ENCODE peak calls at places on chromosomes 5 and 9, in four cellular contexts. M is MM.1S; W is lower lobe of right lung; J is naive thymus-derived CD4-positive, alpha-beta T cell. X is an unnamed sample. For H3K4me1 and H3K27me3, the result is how much of the 10 kb centered on the place peaks cover.

GRCh38 chr5:137022725-137023124 is 476.4 kb downstream of the SPOCK1 start:
- DNase-seq in M (no peak), W (no peak), J (no peak), X (no peak)

GRCh38 chr9:88530051-88530450 is 4.9 kb upstream of the NXNL2 start:
- DNase-seq in M (no peak), W (no peak), J (no peak), X (peak)

GRCh38 chr5:150114773-150115408 is 28.5 kb upstream of the CSF1R start:
- DNase-seq in M (no peak), W (no peak), J (no peak), X (peak)

GRCh38 chr5:142453801-142454381 is 129.1 kb upstream of the SPRY4 start:
- DNase-seq in M (no peak), W (no peak), J (no peak), X (no peak)

GRCh38 chr5:129459485-129460120 is 495 bp upstream of the ADAMTS19 start:
- DNase-seq in M (no peak), W (no peak), J (no peak), X (peak)

GRCh38 chr9:3916984-3917383 is 382.9 kb downstream of the GLIS3 start:
- DNase-seq in M (no peak), W (no peak), J (no peak), X (no peak)

GRCh38 chr9:126626117-126627022 is 12.6 kb downstream of the LMX1B start:
- DNase-seq in M (no peak), W (no peak), J (no peak), X (no peak)

GRCh38 chr9:91659529-91660294 is 236.1 kb upstream of the NFIL3 start:
- DNase-seq in M (no peak), W (no peak), J (no peak), X (peak)

GRCh38 chr5:160366230-160366629 is 4.2 kb downstream of the C1QTNF2 start:
- DNase-seq in M (no peak), W (no peak), J (no peak), X (no peak)

GRCh38 chr9:72473474-72474241 is 47.8 kb upstream of the TMC1 start:
- DNase-seq in M (peak), W (no peak), J (no peak), X (no peak)

GRCh38 chr5:14718778-14719177 is 54.3 kb downstream of the OTULIN start:
- DNase-seq in M (no peak), W (no peak), J (no peak), X (no peak)

GRCh38 chr9:2198956-2199635 is 183.9 kb downstream of the SMARCA2 start:
- DNase-seq in M (no peak), W (no peak), J (no peak), X (no peak)

GRCh38 chr5:5398046-5398445 is 24.4 kb upstream of the ICE1 start:
- DNase-seq in M (no peak), W (no peak), J (no peak), X (no peak)

GRCh38 chr9:3909966-3910650 is 384.3 kb upstream of the RFX3 start:
- DNase-seq in M (no peak), W (no peak), J (no peak), X (no peak)

GRCh38 chr9:94860678-94861588 is 134.4 kb downstream of the AOPEP start:
- DNase-seq in M (peak), W (no peak), J (peak), X (no peak)

GRCh38 chr5:112492291-112492690 is 73.2 kb upstream of the EPB41L4A start:
- DNase-seq in M (peak), W (peak), J (no peak), X (no peak)

GRCh38 chr9:91451431-91452270 is 28.0 kb upstream of the NFIL3 start:
- DNase-seq in M (no peak), W (no peak), J (no peak), X (no peak)

GRCh38 chr9:18849910-18850677 is 182.9 kb downstream of the SAXO1 start:
- DNase-seq in M (no peak), W (no peak), J (no peak), X (no peak)

GRCh38 chr5:115575167-115576070 is 26.9 kb downstream of the TICAM2 start:
- DNase-seq in M (no peak), W (no peak), J (no peak), X (no peak)

GRCh38 chr9:82231411-82231810 is 242.8 kb downstream of the SPATA31D1 start:
- DNase-seq in M (no peak), W (no peak), J (no peak), X (no peak)

GRCh38 chr5:102711525-102712240 is 43.4 kb upstream of the PAM start:
- DNase-seq in M (no peak), W (no peak), J (no peak), X (no peak)

GRCh38 chr9:113623851-113624485 is 160.4 kb downstream of the RGS3 start:
- DNase-seq in M (no peak), W (no peak), J (no peak), X (no peak)
- H3K4me1 ChIP-seq in M (under half), W (under half), J (under half), X (under half)

DNA sequence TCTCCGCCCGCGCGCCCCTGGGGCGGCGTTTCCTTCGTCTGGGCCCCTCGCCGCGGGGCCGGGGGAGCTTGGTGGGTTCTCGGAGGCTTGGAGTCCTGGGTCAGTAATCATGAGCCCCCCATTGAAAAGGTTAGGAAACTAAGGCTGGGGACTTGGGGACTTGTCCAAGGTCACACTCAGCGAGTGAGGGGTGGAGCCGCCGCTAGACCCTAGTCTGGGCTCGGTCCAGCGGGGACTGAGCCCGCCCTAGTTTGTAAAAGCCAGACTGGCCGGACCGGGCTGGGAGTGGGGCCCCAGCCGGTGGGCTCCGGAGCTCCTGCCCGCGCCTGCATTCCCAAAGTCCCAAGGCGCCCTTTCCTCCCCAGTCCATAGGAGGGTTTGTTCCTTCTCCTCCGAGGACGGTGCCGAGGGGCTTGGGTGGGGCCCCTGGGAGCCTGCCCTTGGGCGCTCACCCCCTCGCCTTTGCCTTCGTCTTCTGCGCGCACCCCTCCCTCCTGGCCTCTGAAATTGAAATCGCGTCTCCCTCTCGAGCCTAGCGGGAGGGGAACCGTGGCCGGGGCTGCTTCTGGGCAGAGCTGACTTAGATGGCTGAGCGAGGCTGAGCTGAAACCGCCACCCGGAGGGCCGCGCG is 995 bp downstream of the OLFM1 start:
- DNase-seq in M (no peak), W (no peak), J (no peak), X (no peak)
- H3K27me3 ChIP-seq in M (half or more), W (under half), J (under half), X (under half)

DNA sequence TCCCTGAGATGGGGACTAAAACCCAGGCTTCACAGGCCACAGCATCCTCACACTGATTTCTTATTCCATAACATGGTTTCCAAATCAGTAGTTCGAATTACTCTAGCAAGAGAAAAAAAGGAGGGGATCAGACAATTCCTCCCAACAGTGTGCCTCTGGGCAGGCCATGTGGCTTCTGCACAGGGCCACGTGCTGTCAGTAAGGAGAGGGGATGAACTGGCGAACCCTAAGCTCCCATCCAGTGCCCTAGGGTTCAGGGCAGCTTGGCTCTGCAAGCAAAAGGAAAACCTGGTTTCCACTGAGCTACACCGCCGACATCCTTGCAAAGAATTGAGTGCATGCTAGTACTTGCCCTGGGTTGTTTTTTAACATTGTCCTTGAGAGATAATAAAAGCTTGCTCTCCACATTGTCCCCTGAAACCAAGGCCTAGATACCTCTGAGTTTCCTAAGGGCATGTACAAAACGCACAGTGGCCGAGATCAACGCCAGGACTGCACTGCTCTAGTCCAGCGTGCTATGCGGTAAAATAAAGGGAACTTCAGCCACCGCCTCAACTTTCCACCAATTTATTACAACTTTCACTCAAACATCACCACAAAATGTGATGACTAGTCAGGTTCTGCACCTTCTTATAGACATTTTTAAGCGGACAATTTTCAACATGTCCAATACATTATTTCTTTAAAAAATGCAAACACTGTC is 4.5 kb downstream of the CAMSAP1 start:
- DNase-seq in M (no peak), W (no peak), J (no peak), X (no peak)
- H3K4me1 ChIP-seq in M (under half), W (under half), J (under half), X (under half)

GRCh38 chr5:73450041-73450598 is 1.5 kb upstream of the FOXD1 start:
- DNase-seq in M (no peak), W (no peak), J (no peak), X (no peak)

GRCh38 chr5:73448072-73448432 is 525 bp downstream of the FOXD1 start:
- DNase-seq in M (peak), W (no peak), J (no peak), X (peak)

GRCh38 chr5:73446631-73447233 is 1.8 kb downstream of the FOXD1 start:
- DNase-seq in M (peak), W (no peak), J (no peak), X (no peak)

GRCh38 chr5:73447234-73448071 is 1.1 kb downstream of the FOXD1 start:
- DNase-seq in M (peak), W (peak), J (peak), X (peak)

DNA sequence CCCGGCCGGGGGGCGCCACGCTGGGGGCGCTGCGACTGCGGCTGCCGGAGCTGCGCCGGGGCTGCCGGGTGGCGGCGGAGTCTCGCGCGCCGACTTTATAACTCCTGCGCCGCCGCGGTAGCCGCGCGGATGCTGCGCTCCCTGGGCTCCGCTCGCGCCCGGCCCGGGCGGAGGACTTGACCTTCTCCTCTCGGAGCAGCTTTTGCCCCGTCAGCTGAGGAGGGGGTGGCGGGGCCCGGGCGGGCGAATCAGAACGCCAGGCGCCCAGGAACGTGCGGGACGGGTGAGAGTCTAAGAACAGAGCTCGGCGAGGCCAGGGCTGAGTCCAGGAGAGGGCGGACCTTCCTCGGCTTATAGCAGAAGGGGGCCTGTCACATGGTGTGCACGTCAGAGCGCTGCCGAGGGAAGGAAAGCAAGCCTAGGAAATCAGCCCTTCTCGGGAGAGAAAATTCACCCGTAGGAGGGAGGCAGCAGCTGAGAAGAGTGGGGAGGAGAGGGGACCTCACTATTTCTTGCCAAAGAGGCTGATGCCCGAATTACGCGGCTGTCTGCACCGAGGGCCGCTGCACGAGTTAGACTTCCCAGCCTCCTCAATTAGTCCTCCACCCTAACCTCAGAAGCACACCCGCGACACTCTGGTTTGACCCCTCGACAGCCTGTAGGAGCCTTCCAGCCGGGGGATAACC is at the start of gene FOXD1:
- DNase-seq in M (peak), W (peak), J (no peak), X (peak)
- H3K27me3 ChIP-seq in M (half or more), W (half or more), J (half or more), X (half or more)

DNA sequence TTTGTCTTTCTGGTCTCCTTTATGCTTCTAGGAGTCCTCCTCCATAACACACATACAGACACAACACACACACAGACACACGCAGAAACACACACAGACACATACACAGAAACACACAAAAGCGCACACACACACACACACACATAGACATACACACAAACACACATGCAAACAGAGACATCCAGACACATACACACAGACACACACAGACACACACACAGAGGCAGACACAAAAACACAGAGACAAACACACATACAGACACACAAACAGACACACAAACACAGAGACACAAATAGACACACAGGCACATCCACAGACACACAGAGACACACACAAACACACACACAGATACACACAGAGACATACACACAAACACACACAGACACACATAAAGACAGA is 220.2 kb downstream of the IRX2 start:
- DNase-seq in M (no peak), W (no peak), J (no peak), X (no peak)
- H3K4me1 ChIP-seq in M (under half), W (under half), J (under half), X (under half)

GRCh38 chr5:2659071-2659470 is 92.4 kb downstream of the IRX2 start:
- DNase-seq in M (no peak), W (no peak), J (no peak), X (no peak)
- H3K27me3 ChIP-seq in M (under half), W (under half), J (under half), X (under half)

DNA sequence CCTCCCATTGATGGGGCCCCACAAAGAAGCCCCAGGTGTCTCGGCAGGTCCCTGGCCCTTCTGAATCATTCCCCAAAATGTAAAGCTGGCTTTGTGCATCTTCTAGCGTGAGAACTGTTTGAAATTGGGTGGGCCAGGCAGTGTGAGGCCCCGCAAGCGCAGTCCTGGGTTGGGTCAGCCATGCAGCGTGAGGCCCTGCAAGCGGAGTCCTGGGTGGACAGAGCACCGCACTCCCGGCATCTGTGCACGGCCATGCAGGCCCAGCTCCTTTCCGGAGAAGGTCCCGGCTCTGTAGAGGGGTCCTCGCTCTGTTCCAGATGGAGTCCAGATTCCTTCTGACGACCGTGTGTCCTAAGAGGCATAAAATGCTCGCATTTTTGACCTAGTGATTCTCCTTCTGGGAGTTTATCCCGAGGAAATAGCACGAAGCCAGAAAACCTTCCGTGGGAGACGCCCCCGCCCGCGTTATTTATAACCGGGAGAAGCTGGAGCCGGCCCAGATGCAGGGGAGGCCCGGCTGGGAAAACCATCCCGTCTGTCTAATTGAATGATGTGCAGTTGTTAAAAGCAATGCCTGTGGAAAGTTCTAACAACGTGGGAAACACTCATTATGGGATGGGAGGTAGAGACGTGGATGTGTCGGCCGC is 19.4 kb upstream of the NOTCH1 start:
- DNase-seq in M (no peak), W (no peak), J (no peak), X (peak)
- H3K4me1 ChIP-seq in M (under half), W (half or more), J (under half), X (under half)

DNA sequence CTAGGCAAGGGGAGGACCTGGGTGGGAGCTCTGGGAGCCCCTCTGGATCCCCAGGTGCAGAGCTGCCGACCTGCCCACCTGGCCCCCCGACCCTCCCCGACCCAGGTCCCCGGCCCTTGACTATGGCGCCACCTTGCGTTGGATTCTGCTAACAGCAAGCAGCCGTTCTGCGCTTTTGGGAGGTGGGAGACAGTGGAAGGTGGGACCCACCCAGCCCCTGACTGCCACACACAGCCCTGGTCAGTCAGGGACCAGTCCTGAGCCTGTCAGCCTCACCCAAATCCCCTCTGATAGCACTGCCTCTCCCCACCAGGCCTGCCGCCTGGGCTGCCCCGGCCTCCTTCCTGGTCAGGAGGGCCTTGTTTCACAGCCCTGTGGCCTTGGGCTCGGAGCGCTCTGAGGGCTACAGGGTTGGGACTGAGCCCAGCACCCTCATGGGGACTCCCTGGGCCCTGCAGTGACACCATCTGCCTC is 77.9 kb downstream of the HMCN2 start:
- DNase-seq in M (no peak), W (no peak), J (peak), X (no peak)
- H3K27me3 ChIP-seq in M (half or more), W (under half), J (under half), X (under half)

X was measured in uterus.